ENCODE peak calls at places on chromosomes 2 and 18, in six cellular contexts. V is COR-L47, O is H54, B is renal cortical epithelial cell, K is A172, E is SK-MEL-5. C is an unnamed sample.

GRCh38 chr2:195395351-195395750 is 261.7 kb upstream of the SLC39A10 start:
- DNase-seq in V (no peak), O (no peak), B (no peak), K (peak), E (no peak), C (no peak)

GRCh38 chr2:232418466-232419244 is 12.0 kb downstream of the ALPG start:
- DNase-seq in V (no peak), O (no peak), B (no peak), K (no peak), E (no peak), C (no peak)

GRCh38 chr18:62323483-62324354 is 1.4 kb upstream of the TNFRSF11A start:
- DNase-seq in V (no peak), O (no peak), B (peak), K (no peak), E (no peak), C (no peak)

GRCh38 chr18:46393230-46393629 is 263.8 kb downstream of the LOXHD1 start:
- DNase-seq in V (no peak), O (no peak), B (no peak), K (no peak), E (peak), C (no peak)

GRCh38 chr2:220277445-220277960 is 650.1 kb downstream of the SLC4A3 start:
- DNase-seq in V (no peak), O (no peak), B (peak), K (peak), E (no peak), C (no peak)

GRCh38 chr18:79911009-79911870 is 40.2 kb downstream of the SLC66A2 start:
- DNase-seq in V (no peak), O (no peak), B (no peak), K (no peak), E (no peak), C (no peak)

GRCh38 chr2:10659898-10660568 is 29.7 kb downstream of the NOL10 start:
- DNase-seq in V (peak), O (peak), B (peak), K (peak), E (peak), C (no peak)

GRCh38 chr2:236627846-236628245 is 58.2 kb downstream of the ACKR3 start:
- DNase-seq in V (no peak), O (no peak), B (no peak), K (no peak), E (no peak), C (no peak)

GRCh38 chr18:60846396-60846795 is 473.8 kb upstream of the MC4R start:
- DNase-seq in V (no peak), O (no peak), B (no peak), K (no peak), E (no peak), C (no peak)

GRCh38 chr2:159817278-159817677 is 19.3 kb upstream of the CD302 start:
- DNase-seq in V (no peak), O (no peak), B (no peak), K (no peak), E (no peak), C (no peak)

GRCh38 chr2:134869941-134870736 is 31.7 kb downstream of the ACMSD start:
- DNase-seq in V (no peak), O (no peak), B (no peak), K (no peak), E (no peak), C (no peak)

GRCh38 chr2:229586746-229587705 is 127.3 kb downstream of the DNER start:
- DNase-seq in V (peak), O (peak), B (peak), K (peak), E (peak), C (no peak)

GRCh38 chr2:95313296-95314265 is 16.4 kb downstream of the KCNIP3 start:
- DNase-seq in V (no peak), O (no peak), B (no peak), K (no peak), E (no peak), C (no peak)

GRCh38 chr2:194333091-194333490 is 1323.9 kb upstream of the SLC39A10 start:
- DNase-seq in V (no peak), O (no peak), B (no peak), K (no peak), E (no peak), C (no peak)

GRCh38 chr2:9737053-9737875 is 106.0 kb upstream of the TAF1B start:
- DNase-seq in V (no peak), O (no peak), B (peak), K (no peak), E (peak), C (no peak)

GRCh38 chr2:79327460-79327859 is 167.9 kb upstream of the REG3A start:
- DNase-seq in V (no peak), O (no peak), B (no peak), K (no peak), E (peak), C (no peak)

GRCh38 chr2:12196495-12196894 is 450.1 kb downstream of the LPIN1 start:
- DNase-seq in V (no peak), O (no peak), B (no peak), K (no peak), E (no peak), C (no peak)

GRCh38 chr2:122627388-122627787 is 871.9 kb downstream of the TSN start:
- DNase-seq in V (no peak), O (no peak), B (peak), K (no peak), E (peak), C (no peak)

GRCh38 chr2:170929686-170930050 is 615 bp downstream of the GORASP2 start:
- DNase-seq in V (peak), O (peak), B (peak), K (peak), E (peak), C (peak)

C was measured in stimulated activated CD4-positive, alpha-beta T cell treated with anti-CD3 and anti-CD28 coated beads, Interleukin-1b, Interleukin-23, amount 100 ng/mL, for 1 hour.